ENCODE peak calls at places on chromosome 3, in seven cellular contexts. E, P, H, Q, Y, F and T are unnamed samples.

GRCh38 chr3:129656659-129657247 is 50.3 kb upstream of the PLXND1 start:
- DNase-seq in F (no peak), Y (no peak), H (no peak), E (no peak), Q (no peak), P (no peak), T (no peak)

GRCh38 chr3:148612278-148612677 is 85.4 kb upstream of the AGTR1 start:
- DNase-seq in E (no peak), H (no peak), Q (no peak), F (no peak), Y (no peak), P (no peak), T (no peak)

GRCh38 chr3:112611813-112612515 is 29.0 kb downstream of the CCDC80 start:
- DNase-seq in E (no peak), Q (no peak), Y (no peak), P (no peak), F (no peak), H (no peak), T (no peak)

GRCh38 chr3:76405196-76405595 is 619.8 kb upstream of the ZNF717 start:
- DNase-seq in Y (no peak), E (no peak), F (no peak), P (no peak), H (no peak), Q (no peak), T (no peak)

GRCh38 chr3:59212128-59212764 is 162.4 kb upstream of the CFAP20DC start:
- DNase-seq in P (no peak), F (peak; percentile 54), Y (peak; percentile 28), Q (peak; percentile 76), E (no peak), H (peak; percentile 17), T (peak; percentile 4)

GRCh38 chr3:130850044-130850797 is 43.7 kb upstream of the ATP2C1 start:
- DNase-seq in F (no peak), Q (no peak), H (no peak), E (no peak), P (no peak), Y (peak; percentile 72), T (peak; percentile 87)

GRCh38 chr3:101333883-101334282 is 13.5 kb upstream of the IMPG2 start:
- DNase-seq in Y (no peak), H (no peak), E (no peak), Q (no peak), P (no peak), F (no peak), T (no peak)

GRCh38 chr3:125194849-125195601 is 17.5 kb downstream of the SLC12A8 start:
- DNase-seq in Y (no peak), F (no peak), H (no peak), E (no peak), P (no peak), Q (no peak), T (no peak)

GRCh38 chr3:82342521-82342920 is 581.1 kb upstream of the GBE1 start:
- DNase-seq in Q (no peak), H (no peak), P (no peak), Y (no peak), E (no peak), F (no peak), T (no peak)

GRCh38 chr3:46693897-46694235 is 387 bp upstream of the ALS2CL start:
- DNase-seq in E (no peak), Y (no peak), H (no peak), F (peak; percentile 63), Q (no peak), P (no peak), T (no peak)

GRCh38 chr3:189911001-189911400 is 209.7 kb downstream of the P3H2 start:
- DNase-seq in E (no peak), Y (no peak), P (no peak), F (no peak), Q (no peak), H (no peak), T (no peak)

GRCh38 chr3:23193835-23194234 is 9.3 kb upstream of the UBE2E2 start:
- DNase-seq in H (no peak), Q (no peak), E (no peak), F (no peak), Y (no peak), P (no peak), T (no peak)

GRCh38 chr3:134055661-134056060 is 25.9 kb upstream of the SLCO2A1 start:
- DNase-seq in Y (no peak), P (no peak), E (no peak), H (no peak), Q (no peak), F (no peak), T (no peak)

GRCh38 chr3:43288366-43288765 is 2.0 kb downstream of the SNRK start:
- DNase-seq in Q (no peak), E (no peak), P (no peak), Y (no peak), H (no peak), F (no peak), T (peak; percentile 29)

GRCh38 chr3:177491301-177492031 is 294.2 kb upstream of the TBL1XR1 start:
- DNase-seq in Q (peak; percentile 28), F (peak; percentile 38), H (no peak), E (no peak), Y (no peak), P (no peak), T (no peak)

GRCh38 chr3:115401298-115401697 is 222.0 kb upstream of the GAP43 start:
- DNase-seq in P (no peak), F (no peak), E (no peak), Q (no peak), H (no peak), Y (no peak), T (no peak)

GRCh38 chr3:37147676-37148075 is 26.7 kb downstream of the LRRFIP2 start:
- DNase-seq in Q (no peak), H (no peak), E (no peak), P (no peak), F (no peak), Y (no peak), T (no peak)